ENCODE peak calls at places on chromosomes 7 and 10, in four cellular contexts. C is mucosa of descending colon; T is CD8-positive, alpha-beta T cell; M is coronary artery. Y is an unnamed sample.

GRCh38 chr7:46454796-46455195 is 533.7 kb upstream of the IGFBP3 start:
- DNase-seq in T (no peak), C (no peak), M (no peak), Y (no peak)

GRCh38 chr10:106189254-106189653 is 975.3 kb downstream of the SORCS1 start:
- DNase-seq in M (no peak), C (no peak), T (no peak), Y (peak)

GRCh38 chr7:29511337-29511736 is 52.3 kb upstream of the PRR15 start:
- DNase-seq in M (no peak), C (no peak), T (no peak), Y (peak)

GRCh38 chr10:112716924-112717348 is 233.1 kb upstream of the TCF7L2 start:
- DNase-seq in T (no peak), C (no peak), M (no peak), Y (no peak)

GRCh38 chr10:35781643-35782035 is 139.5 kb upstream of the FZD8 start:
- DNase-seq in M (no peak), T (no peak), C (no peak), Y (peak)

GRCh38 chr7:144255471-144255897 is 9.1 kb downstream of the OR2A7 start:
- DNase-seq in T (no peak), M (no peak), C (no peak), Y (no peak)

GRCh38 chr7:36650313-36650712 is 74.0 kb downstream of the AOAH start:
- DNase-seq in T (no peak), M (no peak), C (no peak), Y (no peak)

GRCh38 chr7:140512317-140513000 is 33.2 kb upstream of the MKRN1 start:
- DNase-seq in T (no peak), M (no peak), C (peak), Y (peak)

GRCh38 chr10:132283604-132284382 is 24.0 kb downstream of the STK32C start:
- DNase-seq in C (peak), M (no peak), T (no peak), Y (no peak)

GRCh38 chr7:93249749-93250148 is 17.6 kb downstream of the VPS50 start:
- DNase-seq in T (no peak), M (no peak), C (no peak), Y (no peak)

GRCh38 chr7:20826243-20826642 is 39.6 kb upstream of the SP8 start:
- DNase-seq in M (no peak), C (no peak), T (no peak), Y (no peak)

GRCh38 chr10:60238408-60239100 is 151.1 kb downstream of the ANK3 start:
- DNase-seq in M (no peak), T (no peak), C (no peak), Y (no peak)

GRCh38 chr10:35379226-35380137 is 43.2 kb downstream of the CCNY start:
- DNase-seq in M (no peak), C (no peak), T (no peak), Y (peak)

GRCh38 chr10:123891147-123892011 is at the start of gene CPXM2:
- DNase-seq in C (peak), T (no peak), M (peak), Y (no peak)
- H3K4me3 ChIP-seq in C (no peak), T (no peak), M (peak), Y (no peak)

DNA sequence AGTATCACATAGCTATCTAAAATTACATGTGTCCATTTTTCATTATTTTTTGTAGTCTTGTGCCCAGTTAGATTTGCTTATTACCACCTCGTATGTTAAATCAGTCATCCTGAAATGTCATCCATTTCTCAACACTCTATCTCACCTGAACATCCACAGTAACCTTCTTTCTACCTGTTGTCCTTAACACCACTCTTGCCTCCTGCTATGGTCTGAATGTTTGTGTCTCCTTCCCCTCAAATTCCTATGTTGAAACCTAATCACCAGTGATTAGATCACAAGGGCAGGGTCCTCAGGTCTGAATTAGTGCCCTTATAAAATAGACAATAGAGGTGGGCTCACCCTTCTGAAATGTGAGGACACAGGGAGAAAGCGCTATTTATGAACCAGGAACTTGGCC is 80.2 kb upstream of the ASAH2 start:
- DNase-seq in T (no peak), C (no peak), M (no peak), Y (no peak)
- H3K4me3 ChIP-seq in T (no peak), C (no peak), M (no peak), Y (no peak)

DNA sequence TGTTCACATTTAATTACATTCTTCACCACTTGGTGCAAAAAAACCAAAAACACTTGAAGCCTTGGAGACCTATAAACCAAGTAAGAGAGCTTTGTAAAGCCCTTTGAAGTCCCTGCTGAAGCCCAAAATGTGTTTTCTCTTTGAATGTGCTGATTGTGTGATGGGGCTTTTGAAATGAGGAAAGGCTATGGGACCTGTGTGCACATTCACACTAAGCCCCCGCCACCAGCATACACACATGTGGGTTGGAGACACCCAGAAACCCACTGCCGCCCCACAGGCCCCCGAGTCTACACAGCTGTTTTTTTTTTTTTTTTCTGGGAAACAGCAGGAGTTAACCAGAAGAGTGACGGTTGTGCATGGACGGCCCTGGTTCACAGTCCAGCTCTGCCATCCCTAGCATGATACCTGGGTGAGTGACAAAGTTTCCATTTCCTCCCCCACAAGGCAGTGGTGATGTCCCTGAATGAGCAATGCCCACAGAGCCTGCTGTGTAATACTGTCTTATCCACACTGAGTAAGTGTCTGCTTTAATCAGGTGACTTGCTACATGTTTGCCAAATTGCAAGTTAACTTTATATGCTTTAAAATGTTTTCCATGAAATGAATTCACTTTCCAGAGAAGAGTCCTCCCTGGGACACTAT is 154.6 kb upstream of the GDF10 start:
- DNase-seq in T (no peak), M (no peak), C (no peak), Y (no peak)
- H3K4me3 ChIP-seq in T (no peak), M (no peak), C (no peak), Y (no peak)

GRCh38 chr7:136333636-136334035 is 356.5 kb upstream of the MTPN start:
- DNase-seq in C (no peak), T (no peak), M (no peak), Y (no peak)
- H3K4me3 ChIP-seq in C (no peak), T (no peak), M (no peak), Y (no peak)

GRCh38 chr7:305410-306151 is 15.6 kb downstream of the FOXL3 start:
- DNase-seq in T (no peak), M (no peak), C (no peak), Y (no peak)

GRCh38 chr7:302054-302992 is 12.4 kb downstream of the FOXL3 start:
- DNase-seq in T (no peak), C (no peak), M (no peak), Y (no peak)

GRCh38 chr7:303425-303824 is 13.5 kb downstream of the FOXL3 start:
- DNase-seq in T (no peak), C (no peak), M (no peak), Y (no peak)

GRCh38 chr7:304574-305409 is 14.8 kb downstream of the FOXL3 start:
- DNase-seq in T (no peak), M (no peak), C (no peak), Y (no peak)

DNA sequence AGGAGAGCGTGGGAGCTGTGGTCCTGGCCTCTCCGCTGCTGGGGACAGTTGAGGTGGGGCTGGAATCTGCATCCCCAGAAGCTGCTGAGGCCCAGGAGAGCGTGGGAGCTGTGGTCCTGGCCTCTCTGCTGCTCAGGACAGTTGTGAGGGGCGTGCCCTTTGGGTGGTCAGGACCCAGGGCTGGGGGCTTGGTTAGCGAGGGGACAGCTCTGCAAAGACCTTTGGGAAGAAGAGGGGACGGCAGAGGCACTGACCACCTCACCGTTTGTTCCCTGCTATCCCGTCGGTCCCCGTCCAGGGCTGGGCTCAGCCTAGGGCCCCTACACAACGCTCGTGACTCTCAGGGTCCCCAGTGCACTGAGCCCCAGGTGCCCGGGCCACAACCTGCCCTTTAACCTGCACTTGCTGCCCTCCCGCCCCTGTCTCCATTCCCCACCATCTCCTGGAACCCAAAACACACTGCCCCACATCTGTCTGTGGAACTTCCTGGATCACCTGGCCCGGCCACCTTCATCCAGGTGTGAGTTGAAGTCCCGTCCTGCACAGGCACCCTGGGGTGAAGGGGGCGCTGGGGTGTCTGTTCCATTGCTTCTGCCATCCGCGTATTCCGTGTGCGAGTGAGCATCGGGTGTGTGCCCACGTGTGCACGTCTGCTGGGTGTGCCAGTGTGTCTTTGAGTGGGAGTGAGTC is 14.1 kb downstream of the FOXL3 start:
- DNase-seq in C (no peak), M (no peak), T (no peak), Y (no peak)
- H3K4me3 ChIP-seq in C (no peak), M (no peak), T (no peak), Y (no peak)

GRCh38 chr10:88227342-88228018 is 355.6 kb downstream of the RNLS start:
- DNase-seq in C (no peak), T (no peak), M (no peak), Y (no peak)
- H3K4me3 ChIP-seq in C (no peak), T (no peak), M (no peak), Y (no peak)

GRCh38 chr7:11830004-11830403 is 2.0 kb downstream of the THSD7A start:
- DNase-seq in C (no peak), M (no peak), T (no peak), Y (no peak)

GRCh38 chr7:11833431-11833830 is 1.4 kb upstream of the THSD7A start:
- DNase-seq in C (no peak), T (no peak), M (no peak), Y (no peak)

GRCh38 chr7:11831383-11831726 is 643 bp downstream of the THSD7A start:
- DNase-seq in C (no peak), T (no peak), M (no peak), Y (no peak)

GRCh38 chr7:11831727-11832495 is at the start of gene THSD7A:
- DNase-seq in C (peak), M (no peak), T (no peak), Y (no peak)

GRCh38 chr7:11830582-11831382 is 1.2 kb downstream of the THSD7A start:
- DNase-seq in M (no peak), C (no peak), T (no peak), Y (no peak)
- H3K4me3 ChIP-seq in M (peak), C (peak), T (no peak), Y (no peak)

GRCh38 chr7:74481458-74482324 is 28.0 kb downstream of the GTF2IRD1 start:
- DNase-seq in M (no peak), T (no peak), C (no peak), Y (no peak)
- H3K4me3 ChIP-seq in M (peak), T (no peak), C (no peak), Y (no peak)

DNA sequence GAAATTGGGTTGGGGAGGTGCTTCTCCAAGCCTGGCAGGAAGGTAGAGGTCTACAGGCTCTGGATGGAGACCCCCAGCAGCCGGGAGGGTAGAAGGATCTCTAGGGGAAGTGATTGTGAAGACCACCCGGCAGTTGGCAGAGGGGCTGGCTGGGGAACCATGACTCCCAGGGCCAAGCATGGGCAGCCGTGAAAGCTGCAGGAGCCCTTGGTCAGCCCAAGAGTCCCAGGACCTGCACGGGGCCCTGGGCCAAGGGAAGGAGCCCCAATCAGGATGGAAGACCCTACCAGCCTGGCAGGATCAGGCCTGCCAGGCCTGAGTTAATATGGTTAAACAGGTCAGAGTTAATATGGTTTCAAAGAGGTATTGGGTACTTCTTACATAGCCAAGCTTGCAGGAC is 126.3 kb upstream of the NANOS1 start:
- DNase-seq in M (no peak), T (no peak), C (no peak), Y (no peak)
- H3K4me3 ChIP-seq in M (no peak), T (no peak), C (no peak), Y (no peak)

GRCh38 chr7:156515911-156516790 is 124.4 kb upstream of the RNF32 start:
- DNase-seq in C (no peak), M (no peak), T (no peak), Y (no peak)

GRCh38 chr7:156518466-156518865 is 122.1 kb upstream of the RNF32 start:
- DNase-seq in C (no peak), M (no peak), T (no peak), Y (no peak)

GRCh38 chr7:156519070-156519469 is 121.5 kb upstream of the RNF32 start:
- DNase-seq in C (no peak), M (no peak), T (no peak), Y (no peak)

GRCh38 chr7:156514851-156515250 is 125.7 kb upstream of the RNF32 start:
- DNase-seq in C (no peak), T (no peak), M (no peak), Y (no peak)

GRCh38 chr7:156516791-156517378 is 123.7 kb upstream of the RNF32 start:
- DNase-seq in C (no peak), M (no peak), T (no peak), Y (no peak)
- H3K4me3 ChIP-seq in C (no peak), M (no peak), T (no peak), Y (no peak)